ENCODE peak calls at places on chromosomes 12 and 14, in ten cellular contexts. B is heart left ventricle; I is stimulated activated naive CD4-positive, alpha-beta T cell; Q is HFFc6; T is ELF-1; Z is NCI-H2081; E is activated T-helper 1 cell treated with Interleukin-2 at 50 U/mL for 16 hours; P is cardiac muscle cell; K is activated CD4-positive, alpha-beta T cell treated with anti-CD3 and anti-CD28 coated beads for 36 hours; S is naive B cell. Y is an unnamed sample.

GRCh38 chr12:125014526-125014925 is 21.1 kb downstream of the BRI3BP start:
- DNase-seq in B (no peak), I (no peak), Q (no peak), T (no peak), Z (no peak), E (no peak), P (no peak), K (no peak), S (no peak), Y (no peak)

GRCh38 chr12:88993655-88994054 is 358.6 kb downstream of the DUSP6 start:
- DNase-seq in B (no peak), I (no peak), Q (peak; percentile 59), T (no peak), Z (peak; percentile 37), E (no peak), P (peak; percentile 80), K (no peak), S (no peak), Y (peak; percentile 32)

GRCh38 chr14:54698501-54698900 is 131.6 kb downstream of the SAMD4A start:
- DNase-seq in B (no peak), I (no peak), Q (no peak), T (no peak), Z (no peak), E (no peak), P (no peak), K (no peak), S (no peak), Y (no peak)

GRCh38 chr14:96944297-96944696 is 147.1 kb downstream of the VRK1 start:
- DNase-seq in B (no peak), I (no peak), Q (no peak), T (no peak), Z (no peak), E (no peak), P (no peak), K (no peak), S (no peak), Y (no peak)

GRCh38 chr12:111434680-111435338 is 29.1 kb downstream of the SH2B3 start:
- DNase-seq in B (peak; percentile 82), I (peak; percentile 76), Q (peak; percentile 67), T (no peak), Z (peak; percentile 72), E (peak; percentile 77), P (peak; percentile 61), K (peak; percentile 88), S (peak; percentile 92), Y (peak; percentile 73)

GRCh38 chr12:110109037-110109836 is 14.9 kb upstream of the IFT81 start:
- DNase-seq in B (peak; percentile 74), I (no peak), Q (peak; percentile 98), T (peak; percentile 32), Z (no peak), E (no peak), P (peak; percentile 99), K (no peak), S (no peak), Y (peak; percentile 34)

GRCh38 chr12:76637807-76638206 is 78.2 kb upstream of the OSBPL8 start:
- DNase-seq in B (no peak), I (no peak), Q (peak; percentile 67), T (no peak), Z (no peak), E (no peak), P (no peak), K (no peak), S (no peak), Y (no peak)

GRCh38 chr14:92607702-92608429 is 94.3 kb downstream of the RIN3 start:
- DNase-seq in B (no peak), I (no peak), Q (peak; percentile 92), T (no peak), Z (no peak), E (no peak), P (peak; percentile 88), K (no peak), S (no peak), Y (no peak)

GRCh38 chr14:56124296-56124695 is 6.1 kb downstream of the PELI2 start:
- DNase-seq in B (no peak), I (no peak), Q (peak; percentile 11), T (no peak), Z (no peak), E (no peak), P (no peak), K (no peak), S (no peak), Y (no peak)